ENCODE peak calls at places on chromosomes 6 and 20, in five cellular contexts. R is Daoy, D is EL, V is kidney epithelial cell, X is germinal center. B is an unnamed sample.

GRCh38 chr20:56859751-56860366 is 230.8 kb downstream of the TFAP2C start:
- DNase-seq in R (peak; percentile 32), D (peak; percentile 7), V (peak; percentile 7), X (no peak), B (peak; percentile 77)

GRCh38 chr6:51528556-51528955 is 558.9 kb downstream of the PKHD1 start:
- DNase-seq in R (no peak), D (no peak), V (peak; percentile 29), X (no peak), B (no peak)

GRCh38 chr6:41439524-41440418 is 104.4 kb downstream of the NCR2 start:
- DNase-seq in R (no peak), D (no peak), V (no peak), X (peak; percentile 34), B (no peak)

GRCh38 chr20:51116765-51117686 is 94.1 kb upstream of the KCNG1 start:
- DNase-seq in R (peak; percentile 11), D (no peak), V (no peak), X (no peak), B (no peak)

GRCh38 chr6:140977425-140977824 is 1155.3 kb upstream of the GJE1 start:
- DNase-seq in R (no peak), D (no peak), V (no peak), X (no peak), B (peak; percentile 40)

GRCh38 chr20:33373735-33374605 is 27.3 kb downstream of the CDK5RAP1 start:
- DNase-seq in R (peak; percentile 43), D (peak; percentile 74), V (peak; percentile 71), X (no peak), B (peak; percentile 83)

GRCh38 chr6:75211920-75212590 is 6.2 kb upstream of the COL12A1 start:
- DNase-seq in R (no peak), D (no peak), V (no peak), X (no peak), B (no peak)

GRCh38 chr6:20827798-20828197 is 293.5 kb downstream of the CDKAL1 start:
- DNase-seq in R (no peak), D (no peak), V (no peak), X (no peak), B (peak; percentile 67)

GRCh38 chr6:147468634-147469033 is 39.9 kb upstream of the SAMD5 start:
- DNase-seq in R (no peak), D (no peak), V (no peak), X (no peak), B (no peak)

GRCh38 chr6:40807484-40807883 is 220.3 kb upstream of the LRFN2 start:
- DNase-seq in R (peak; percentile 70), D (peak; percentile 31), V (peak; percentile 43), X (no peak), B (peak; percentile 26)

GRCh38 chr6:52877168-52877567 is 32.3 kb downstream of the GSTA3 start:
- DNase-seq in R (peak; percentile 83), D (peak; percentile 87), V (peak; percentile 81), X (no peak), B (peak; percentile 93)

GRCh38 chr6:79506251-79506650 is 31.0 kb downstream of the LCA5 start:
- DNase-seq in R (no peak), D (no peak), V (no peak), X (no peak), B (no peak)

GRCh38 chr20:50146732-50147662 is 6.5 kb downstream of the PEDS1 start:
- DNase-seq in R (peak; percentile 66), D (no peak), V (peak; percentile 35), X (peak; percentile 42), B (peak; percentile 26)

GRCh38 chr6:13407709-13408695 is 79.4 kb downstream of the GFOD1 start:
- DNase-seq in R (no peak), D (peak; percentile 77), V (peak; percentile 69), X (no peak), B (peak; percentile 75)

GRCh38 chr6:160379464-160379863 is 31.3 kb downstream of the SLC22A3 start:
- DNase-seq in R (no peak), D (peak; percentile 17), V (no peak), X (no peak), B (no peak)

GRCh38 chr6:146310628-146311027 is 233.0 kb upstream of the RAB32 start:
- DNase-seq in R (no peak), D (no peak), V (no peak), X (no peak), B (no peak)

GRCh38 chr20:37393196-37393862 is 47.4 kb downstream of the SRC start:
- DNase-seq in R (no peak), D (no peak), V (no peak), X (no peak), B (no peak)

GRCh38 chr6:100088009-100088408 is 94.0 kb upstream of the MCHR2 start:
- DNase-seq in R (no peak), D (peak; percentile 77), V (no peak), X (no peak), B (peak; percentile 93)

GRCh38 chr6:108622601-108623335 is 62.1 kb downstream of the FOXO3 start:
- DNase-seq in R (peak; percentile 76), D (peak; percentile 82), V (peak; percentile 63), X (no peak), B (peak; percentile 91)

GRCh38 chr6:110255356-110255755 is 75.1 kb downstream of the CDC40 start:
- DNase-seq in R (no peak), D (peak; percentile 18), V (no peak), X (no peak), B (peak; percentile 49)

GRCh38 chr6:85459224-85459901 is 9.5 kb downstream of the NT5E start:
- DNase-seq in R (peak; percentile 66), D (peak; percentile 92), V (no peak), X (no peak), B (peak; percentile 95)

GRCh38 chr6:11320914-11321549 is 88.6 kb upstream of the NEDD9 start:
- DNase-seq in R (no peak), D (no peak), V (no peak), X (no peak), B (no peak)

GRCh38 chr20:51313275-51313898 is 229.1 kb downstream of the NFATC2 start:
- DNase-seq in R (no peak), D (no peak), V (no peak), X (no peak), B (peak; percentile 38)

GRCh38 chr6:46963626-46964025 is 41.9 kb upstream of the ADGRF5 start:
- DNase-seq in R (peak; percentile 55), D (peak; percentile 66), V (no peak), X (no peak), B (peak; percentile 64)

GRCh38 chr20:63378626-63379025 is 17.5 kb upstream of the CHRNA4 start:
- DNase-seq in R (no peak), D (no peak), V (no peak), X (no peak), B (no peak)

GRCh38 chr6:54267798-54268197 is 40.4 kb upstream of the TINAG start:
- DNase-seq in R (peak; percentile 38), D (peak; percentile 51), V (no peak), X (no peak), B (peak; percentile 52)

GRCh38 chr6:20554326-20554725 is 20.1 kb downstream of the CDKAL1 start:
- DNase-seq in R (no peak), D (no peak), V (no peak), X (no peak), B (no peak)

GRCh38 chr6:73722318-73723060 is 26.5 kb downstream of the CD109 start:
- DNase-seq in R (peak; percentile 85), D (peak; percentile 88), V (peak; percentile 67), X (no peak), B (peak; percentile 93)

GRCh38 chr20:34082232-34082887 is 29.7 kb downstream of the EIF2S2 start:
- DNase-seq in R (no peak), D (no peak), V (no peak), X (no peak), B (no peak)

GRCh38 chr20:51166489-51166888 is 143.6 kb upstream of the KCNG1 start:
- DNase-seq in R (no peak), D (no peak), V (no peak), X (no peak), B (no peak)

GRCh38 chr6:35188886-35189285 is 24.9 kb upstream of the SCUBE3 start:
- DNase-seq in R (no peak), D (no peak), V (no peak), X (no peak), B (no peak)

GRCh38 chr6:17511084-17511483 is 89.0 kb upstream of the FAM8A1 start:
- DNase-seq in R (no peak), D (no peak), V (no peak), X (no peak), B (no peak)

GRCh38 chr6:49955847-49956246 is 8.1 kb downstream of the DEFB114 start:
- DNase-seq in R (no peak), D (no peak), V (no peak), X (no peak), B (no peak)

GRCh38 chr6:131400054-131400781 is 172.8 kb upstream of the ARG1 start:
- DNase-seq in R (peak; percentile 78), D (peak; percentile 86), V (peak; percentile 69), X (no peak), B (peak; percentile 90)